ENCODE peak calls at places on chromosomes 2 and 18, in eight cellular contexts. R, W, L, H, C, K, V and S are unnamed samples.

GRCh38 chr2:208406474-208407451 is at the start of gene PTH2R:
- DNase-seq in R (no peak), W (no peak), L (no peak), H (no peak), C (peak), K (no peak), V (peak), S (no peak)

GRCh38 chr18:34847408-34847807 is 137.3 kb downstream of the DTNA start:
- DNase-seq in R (no peak), W (no peak), L (no peak), H (no peak), C (no peak), K (no peak), V (no peak), S (no peak)

GRCh38 chr2:9266711-9267110 is 60.1 kb downstream of the ASAP2 start:
- DNase-seq in R (no peak), W (no peak), L (no peak), H (no peak), C (no peak), K (no peak), V (no peak), S (no peak)

GRCh38 chr2:122136071-122136470 is 380.6 kb downstream of the TSN start:
- DNase-seq in R (no peak), W (no peak), L (peak), H (no peak), C (peak), K (no peak), V (no peak), S (no peak)

GRCh38 chr2:239043326-239043725 is 195.4 kb downstream of the TWIST2 start:
- DNase-seq in R (no peak), W (no peak), L (no peak), H (no peak), C (no peak), K (no peak), V (no peak), S (no peak)

GRCh38 chr2:106575955-106576354 is 88.8 kb downstream of the CD8B2 start:
- DNase-seq in R (no peak), W (no peak), L (no peak), H (no peak), C (no peak), K (no peak), V (peak), S (no peak)

GRCh38 chr2:233130024-233130423 is 69.9 kb downstream of the INPP5D start:
- DNase-seq in R (no peak), W (no peak), L (no peak), H (no peak), C (no peak), K (no peak), V (no peak), S (no peak)

GRCh38 chr2:234683950-234684349 is 187.1 kb upstream of the ARL4C start:
- DNase-seq in R (no peak), W (no peak), L (no peak), H (no peak), C (no peak), K (no peak), V (no peak), S (no peak)

GRCh38 chr2:11444737-11445136 is 21.2 kb downstream of the E2F6 start:
- DNase-seq in R (no peak), W (no peak), L (no peak), H (no peak), C (no peak), K (no peak), V (no peak), S (no peak)

GRCh38 chr2:159783559-159783958 is 14.4 kb downstream of the CD302 start:
- DNase-seq in R (no peak), W (no peak), L (no peak), H (no peak), C (no peak), K (no peak), V (no peak), S (no peak)

GRCh38 chr2:218710334-218710686 is 325 bp upstream of the TTLL4 start:
- DNase-seq in R (no peak), W (no peak), L (no peak), H (no peak), C (no peak), K (no peak), V (no peak), S (no peak)

GRCh38 chr2:141692829-141693228 is 438.0 kb downstream of the LRP1B start:
- DNase-seq in R (no peak), W (no peak), L (no peak), H (no peak), C (no peak), K (no peak), V (no peak), S (no peak)

GRCh38 chr2:233795735-233796171 is 17.6 kb downstream of the MROH2A start:
- DNase-seq in R (no peak), W (peak), L (no peak), H (no peak), C (no peak), K (no peak), V (no peak), S (no peak)

GRCh38 chr2:113014067-113014466 is 8.8 kb downstream of the IL36A start:
- DNase-seq in R (no peak), W (no peak), L (no peak), H (no peak), C (no peak), K (no peak), V (no peak), S (no peak)

GRCh38 chr2:20439193-20439475 is 7.7 kb upstream of the RHOB start:
- DNase-seq in R (no peak), W (peak), L (peak), H (peak), C (no peak), K (no peak), V (no peak), S (no peak)

GRCh38 chr2:165637396-165637795 is 156.7 kb downstream of the GALNT3 start:
- DNase-seq in R (no peak), W (no peak), L (no peak), H (no peak), C (no peak), K (no peak), V (no peak), S (no peak)

GRCh38 chr18:23992119-23992940 is 22.2 kb upstream of the TTC39C start:
- DNase-seq in R (no peak), W (peak), L (no peak), H (no peak), C (no peak), K (no peak), V (peak), S (no peak)

DNA sequence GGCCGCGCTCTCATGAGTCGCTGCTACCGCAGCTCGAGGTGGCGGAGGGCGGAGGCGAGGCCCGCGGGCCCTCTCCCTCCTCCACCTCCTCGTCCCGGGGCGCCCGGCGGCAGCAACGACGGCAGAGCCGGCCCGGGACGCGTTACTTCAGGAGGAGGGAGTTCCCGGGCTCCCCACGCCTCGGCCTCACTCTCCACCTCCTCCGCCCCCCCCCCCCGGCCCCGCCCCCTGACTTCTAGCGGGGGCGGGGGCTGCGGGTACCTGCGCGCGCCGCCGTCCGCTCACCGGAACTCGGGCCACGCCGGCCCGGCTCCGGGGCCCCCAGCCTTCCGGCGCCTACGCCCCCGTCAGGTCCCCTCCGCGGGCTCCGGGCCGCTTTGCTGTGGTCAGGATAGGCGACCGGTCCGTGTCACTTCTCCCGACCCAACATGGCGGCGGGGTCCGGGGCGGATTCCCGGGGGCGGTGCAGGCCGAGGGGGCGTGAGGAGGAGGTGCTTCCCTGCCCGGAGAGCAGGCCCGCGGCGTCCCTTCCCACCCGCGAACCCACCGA is at the start of gene YES1:
- DNase-seq in R (no peak), W (peak), L (peak), H (peak), C (peak), K (no peak), V (peak), S (no peak)
- TF ChIP-seq POLR2AphosphoS5 in R (no peak), W (peak), L (peak), H (peak), C (no peak), K (no peak), V (no peak), S (peak)

DNA sequence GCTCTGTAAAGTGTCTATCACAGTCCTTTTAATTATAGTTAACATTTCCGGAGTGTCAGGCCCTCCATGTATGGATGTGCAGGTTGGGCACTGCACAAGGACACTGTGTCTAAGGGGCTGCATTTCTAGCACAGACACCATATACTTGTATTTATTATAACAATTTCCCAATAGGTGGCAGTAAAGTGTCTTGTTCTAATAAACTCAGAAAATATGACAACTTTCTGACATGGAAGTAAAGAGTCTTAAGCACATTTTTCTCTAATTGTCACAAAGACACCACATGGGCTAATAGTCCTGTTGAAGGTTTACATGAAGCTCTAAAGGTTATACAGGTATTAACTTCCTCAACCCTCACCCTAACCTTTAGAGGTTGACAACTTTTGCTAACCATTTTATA is 156.6 kb downstream of the DYSF start:
- DNase-seq in R (no peak), W (no peak), L (no peak), H (no peak), C (no peak), K (no peak), V (no peak), S (no peak)
- TF ChIP-seq EP300 in R (no peak), W (no peak), L (no peak), H (no peak), C (no peak), K (no peak), V (no peak), S (no peak)

GRCh38 chr2:70039366-70039765 is 47.9 kb upstream of the PCBP1 start:
- DNase-seq in R (no peak), W (no peak), L (no peak), H (no peak), C (peak), K (no peak), V (no peak), S (no peak)

GRCh38 chr2:70029814-70030409 is 57.4 kb upstream of the PCBP1 start:
- DNase-seq in R (no peak), W (peak), L (no peak), H (peak), C (peak), K (no peak), V (no peak), S (no peak)

GRCh38 chr2:70036290-70036689 is 51.0 kb upstream of the PCBP1 start:
- DNase-seq in R (no peak), W (no peak), L (no peak), H (no peak), C (no peak), K (no peak), V (no peak), S (no peak)

GRCh38 chr2:70035344-70035844 is 51.9 kb upstream of the PCBP1 start:
- DNase-seq in R (no peak), W (no peak), L (no peak), H (no peak), C (no peak), K (no peak), V (no peak), S (no peak)
- TF ChIP-seq POLR2A in R (no peak), W (no peak), L (no peak), H (no peak), C (no peak), K (no peak), V (no peak), S (no peak)

GRCh38 chr18:57359433-57359832 is 7.1 kb downstream of the ST8SIA3 start:
- DNase-seq in R (no peak), W (no peak), L (peak), H (no peak), C (no peak), K (no peak), V (no peak), S (no peak)

GRCh38 chr18:57352271-57352701 is at the start of gene ST8SIA3:
- DNase-seq in R (no peak), W (no peak), L (no peak), H (no peak), C (no peak), K (no peak), V (peak), S (no peak)

GRCh38 chr18:57353137-57353939 is 981 bp downstream of the ST8SIA3 start:
- DNase-seq in R (no peak), W (no peak), L (no peak), H (no peak), C (no peak), K (no peak), V (peak), S (no peak)

GRCh38 chr18:57352761-57353136 is 392 bp downstream of the ST8SIA3 start:
- DNase-seq in R (no peak), W (no peak), L (no peak), H (no peak), C (no peak), K (no peak), V (no peak), S (no peak)

GRCh38 chr18:57353940-57354461 is 1.6 kb downstream of the ST8SIA3 start:
- DNase-seq in R (no peak), W (no peak), L (peak), H (no peak), C (peak), K (no peak), V (peak), S (no peak)
- TF ChIP-seq POLR2AphosphoS5 in R (no peak), W (no peak), L (no peak), H (no peak), C (no peak), K (no peak), V (no peak), S (no peak)

DNA sequence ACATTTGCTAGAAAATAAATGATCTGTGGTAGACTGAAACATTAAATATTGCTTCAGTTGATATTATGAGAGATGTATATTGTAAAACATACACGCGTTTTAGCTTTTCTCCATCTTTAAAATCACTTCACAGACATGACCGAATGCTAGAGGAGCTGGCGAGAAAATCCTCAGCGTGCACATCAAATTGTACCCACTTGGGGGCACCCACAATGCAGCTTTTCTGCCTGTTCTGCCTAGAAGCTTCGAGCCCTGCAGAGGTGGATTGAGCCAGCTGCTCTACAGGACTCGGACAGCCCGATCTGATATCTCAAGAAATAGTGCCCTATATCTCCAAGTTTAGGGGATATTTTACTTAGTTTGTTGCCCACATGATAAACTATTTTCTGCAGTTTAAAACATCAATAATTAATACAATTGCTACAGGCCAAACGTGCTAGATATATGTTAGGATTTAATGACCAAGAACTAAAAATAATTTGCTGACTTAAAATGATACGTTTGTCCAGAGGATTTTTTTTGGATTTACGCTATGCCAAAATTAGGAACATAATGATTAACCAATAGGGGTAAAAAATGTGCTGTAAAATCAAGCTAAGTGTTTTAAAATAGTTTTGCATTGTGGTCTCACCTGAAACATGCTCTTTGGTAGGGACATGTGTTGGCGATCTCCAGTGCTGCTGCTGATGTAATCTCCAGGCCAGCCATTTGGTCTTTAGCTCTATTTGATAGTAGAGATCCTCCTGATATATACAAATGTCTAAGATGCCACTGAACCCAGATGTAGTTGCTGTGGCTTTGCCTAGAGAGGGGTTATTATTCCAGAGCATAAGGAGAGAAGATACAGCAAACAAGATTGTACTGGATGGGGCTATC is 22.3 kb upstream of the ATP5MC3 start:
- DNase-seq in R (no peak), W (peak), L (peak), H (peak), C (peak), K (no peak), V (no peak), S (no peak)
- TF ChIP-seq EP300 in R (no peak), W (no peak), L (no peak), H (no peak), C (no peak), K (no peak), V (no peak), S (no peak)